ENCODE peak calls at places on chromosome 18, in four cellular contexts. N is SK-N-SH, C is esophagus squamous epithelium, R is mammary epithelial cell. I is an unnamed sample.

GRCh38 chr18:79947054-79947755 is 4.2 kb downstream of the SLC66A2 start:
- DNase-seq in N (no peak), C (no peak), R (peak), I (peak)

GRCh38 chr18:61308795-61309393 is 24.3 kb upstream of the CDH20 start:
- DNase-seq in R (no peak), N (no peak), C (no peak), I (no peak)

GRCh38 chr18:2534906-2535305 is 36.4 kb downstream of the METTL4 start:
- DNase-seq in N (no peak), R (no peak), C (no peak), I (no peak)

GRCh38 chr18:69250305-69251151 is 150.2 kb upstream of the DOK6 start:
- DNase-seq in C (no peak), N (no peak), R (no peak), I (no peak)

GRCh38 chr18:79874553-79875530 is 76.6 kb downstream of the SLC66A2 start:
- DNase-seq in C (no peak), N (no peak), R (no peak), I (no peak)

GRCh38 chr18:11504962-11505361 is 104.4 kb upstream of the SLC35G4 start:
- DNase-seq in N (no peak), R (no peak), C (no peak), I (no peak)

GRCh38 chr18:7084766-7085080 is 32.9 kb downstream of the LAMA1 start:
- DNase-seq in N (no peak), C (no peak), R (peak), I (no peak)

GRCh38 chr18:70046207-70046606 is 98.5 kb upstream of the CD226 start:
- DNase-seq in N (no peak), C (no peak), R (peak), I (no peak)

GRCh38 chr18:78430171-78430857 is 549.3 kb upstream of the SALL3 start:
- DNase-seq in C (no peak), R (no peak), N (no peak), I (no peak)

GRCh38 chr18:63302647-63303405 is 16.7 kb downstream of the BCL2 start:
- DNase-seq in N (no peak), C (no peak), R (no peak), I (no peak)

GRCh38 chr18:24764766-24765165 is 304.3 kb downstream of the HRH4 start:
- DNase-seq in N (no peak), R (no peak), C (no peak), I (no peak)

DNA sequence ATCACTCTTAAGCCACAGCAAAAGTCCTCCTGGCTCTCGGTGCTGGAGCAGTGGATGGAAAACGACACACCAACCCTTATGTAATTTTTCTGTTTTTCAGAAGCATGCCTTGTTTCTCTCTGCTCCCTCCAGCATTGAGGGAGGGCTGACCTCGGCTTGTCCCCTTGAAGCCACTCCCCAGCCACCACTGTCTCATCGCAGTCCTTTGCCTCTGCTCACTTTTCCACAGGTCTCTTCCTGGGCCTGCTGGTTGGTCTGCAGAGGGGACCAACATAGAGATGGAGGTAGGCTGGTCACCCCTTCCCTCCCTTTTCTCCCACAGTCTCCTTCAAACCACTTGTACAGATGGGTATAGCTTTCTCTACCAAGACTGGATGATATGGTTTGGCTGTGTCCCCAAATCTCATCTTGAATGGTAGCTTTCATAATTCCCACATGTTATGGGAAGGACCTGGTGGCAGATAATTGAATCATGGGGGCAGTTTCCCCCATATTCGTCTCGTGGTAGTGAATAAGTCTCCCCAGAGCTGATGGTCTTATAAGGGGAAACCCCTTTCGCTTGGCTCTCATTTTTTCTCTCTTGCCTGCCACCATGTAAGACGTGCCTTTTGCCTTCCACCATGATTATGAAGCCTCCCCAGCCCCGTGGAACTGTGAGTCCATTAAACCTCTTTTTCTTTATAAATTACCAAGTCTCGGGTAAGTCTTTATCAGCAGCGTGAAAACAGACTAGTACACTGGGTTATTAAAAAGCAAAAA is 14.3 kb upstream of the RIOK3 start:
- DNase-seq in N (peak), R (no peak), C (no peak), I (no peak)
- H3K27ac ChIP-seq in N (no peak), R (no peak), C (no peak), I (no peak)

DNA sequence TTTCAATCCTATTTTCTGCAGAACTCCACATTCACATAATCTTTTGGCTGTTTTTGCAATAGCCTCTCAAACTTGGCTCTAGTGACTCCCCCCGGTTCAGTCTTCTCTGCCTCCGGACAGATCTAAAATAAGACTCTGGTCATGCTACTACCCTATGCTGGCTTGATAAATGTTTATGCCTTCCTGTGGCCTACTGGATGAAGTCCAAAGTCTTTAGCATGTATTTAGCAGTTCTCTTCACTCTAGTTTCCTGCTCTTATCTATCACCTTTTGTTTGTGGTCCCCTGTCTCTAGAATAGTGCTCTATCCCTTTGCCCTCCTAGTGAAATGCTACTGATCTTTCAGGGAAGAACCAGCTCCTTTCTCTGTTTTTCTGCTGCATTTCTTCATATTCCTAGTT is 14.4 kb downstream of the ADCYAP1 start:
- DNase-seq in R (no peak), C (no peak), N (no peak), I (no peak)
- H3K27ac ChIP-seq in R (no peak), C (no peak), N (no peak), I (no peak)

DNA sequence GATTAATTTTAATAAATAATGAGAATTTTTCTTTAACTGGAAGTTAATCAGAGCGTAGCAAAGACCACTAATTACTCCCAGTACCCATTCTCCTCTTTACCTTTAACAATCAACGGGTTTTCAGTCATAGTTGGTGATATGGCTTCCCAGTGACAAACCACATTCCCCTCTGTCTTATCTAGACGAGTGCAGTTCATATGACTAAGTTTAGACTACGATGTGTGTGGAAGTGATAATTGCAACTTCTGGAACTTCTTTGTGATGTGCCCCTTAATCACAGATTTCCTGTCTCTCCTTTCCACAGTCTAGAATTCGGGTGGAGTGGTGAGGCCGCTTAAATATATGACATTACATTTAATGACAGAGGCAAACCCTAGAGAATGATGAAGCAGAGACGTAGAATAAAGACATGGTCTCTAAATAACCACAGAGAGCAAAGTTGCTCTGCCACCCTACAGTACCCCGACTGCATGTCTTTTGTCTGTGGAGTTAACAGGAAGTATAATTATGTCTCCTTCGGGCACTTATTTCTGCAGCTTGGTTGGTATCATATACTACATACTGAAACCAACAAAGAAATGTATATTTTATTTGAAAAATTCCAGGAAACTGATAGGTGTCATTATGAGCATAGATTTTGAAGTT is 693.3 kb upstream of the CDH7 start:
- DNase-seq in R (no peak), N (no peak), C (no peak), I (no peak)
- H3K27ac ChIP-seq in R (no peak), N (no peak), C (no peak), I (no peak)

GRCh38 chr18:111292-112014 is 46.9 kb upstream of the USP14 start:
- DNase-seq in R (peak), N (peak), C (no peak), I (peak)
- H3K27ac ChIP-seq in R (peak), N (no peak), C (no peak), I (peak)